ENCODE peak calls at places on chromosomes 1 and 21, in four cellular contexts. F, J, N and E are unnamed samples.

GRCh38 chr1:166062695-166063094 is 104.1 kb downstream of the FAM78B start:
- DNase-seq in F (no peak), N (no peak), J (no peak), E (no peak)

GRCh38 chr21:29475329-29475728 is 176.6 kb downstream of the BACH1 start:
- DNase-seq in N (no peak), F (no peak), J (no peak), E (no peak)

GRCh38 chr1:20485527-20486456 is at the start of gene CAMK2N1:
- DNase-seq in J (peak), N (peak), F (peak), E (no peak)

GRCh38 chr1:24415910-24416665 is 486 bp downstream of the NIPAL3 start:
- DNase-seq in J (peak), N (no peak), F (no peak), E (no peak)

GRCh38 chr1:23044035-23044434 is 24.8 kb downstream of the KDM1A start:
- DNase-seq in J (no peak), N (no peak), F (no peak), E (no peak)

GRCh38 chr1:38152351-38153082 is 105.9 kb upstream of the POU3F1 start:
- DNase-seq in J (no peak), N (no peak), F (peak), E (peak)

GRCh38 chr1:59506952-59507351 is 210.1 kb downstream of the FGGY start:
- DNase-seq in N (no peak), J (no peak), F (peak), E (no peak)

GRCh38 chr1:11730429-11730861 is 5.5 kb upstream of the AGTRAP start:
- DNase-seq in N (no peak), F (no peak), J (no peak), E (no peak)

GRCh38 chr1:239717097-239718051 is 331.0 kb downstream of the CHRM3 start:
- DNase-seq in J (no peak), N (no peak), F (no peak), E (no peak)

GRCh38 chr1:114034561-114035303 is 55.5 kb downstream of the OLFML3 start:
- DNase-seq in F (peak), J (no peak), N (no peak), E (no peak)

GRCh38 chr1:24727490-24728214 is 17.6 kb upstream of the CLIC4 start:
- DNase-seq in N (no peak), F (peak), J (no peak), E (no peak)

GRCh38 chr1:27832762-27833161 is 2.2 kb downstream of the PPP1R8 start:
- DNase-seq in J (no peak), F (peak), N (no peak), E (no peak)

GRCh38 chr1:115088115-115088794 is 1.0 kb downstream of the TSPAN2 start:
- DNase-seq in J (no peak), N (no peak), F (no peak), E (no peak)

GRCh38 chr1:96076589-96076988 is 645.0 kb upstream of the PTBP2 start:
- DNase-seq in F (peak), N (no peak), J (no peak), E (no peak)

GRCh38 chr1:22941257-22941656 is 31.4 kb downstream of the LACTBL1 start:
- DNase-seq in J (no peak), N (no peak), F (no peak), E (no peak)

GRCh38 chr1:47934243-47934805 is 62.9 kb downstream of the TRABD2B start:
- DNase-seq in F (peak), J (peak), N (no peak), E (no peak)

GRCh38 chr1:41882068-41882477 is 36.6 kb downstream of the HIVEP3 start:
- DNase-seq in F (no peak), J (no peak), N (no peak), E (peak)

GRCh38 chr1:94983343-94983742 is 56.4 kb upstream of the CNN3 start:
- DNase-seq in F (peak), J (no peak), N (no peak), E (no peak)

GRCh38 chr1:108877324-108877812 is 583 bp downstream of the GPSM2 start:
- DNase-seq in F (peak), N (no peak), J (peak), E (no peak)

GRCh38 chr1:8560035-8560434 is 242.1 kb downstream of the SLC45A1 start:
- DNase-seq in J (no peak), F (no peak), N (no peak), E (no peak)

GRCh38 chr1:184223216-184223615 is 163.6 kb upstream of the C1orf21 start:
- DNase-seq in N (no peak), J (no peak), F (no peak), E (no peak)

GRCh38 chr1:23913212-23913880 is at the start of gene CNR2:
- DNase-seq in F (no peak), N (no peak), J (no peak), E (no peak)

GRCh38 chr21:43779660-43780059 is 3.6 kb upstream of the CSTB start:
- DNase-seq in F (no peak), N (no peak), J (no peak), E (no peak)

GRCh38 chr1:21240706-21241105 is 49.6 kb downstream of the ECE1 start:
- DNase-seq in J (no peak), F (no peak), N (no peak), E (no peak)

GRCh38 chr1:219883400-219884332 is 44.7 kb downstream of the SLC30A10 start:
- DNase-seq in N (no peak), F (no peak), J (peak), E (no peak)

GRCh38 chr1:88985033-88985432 is 7.4 kb downstream of the KYAT3 start:
- DNase-seq in F (peak), J (no peak), N (no peak), E (no peak)

GRCh38 chr1:17531682-17532487 is 7.6 kb upstream of the ARHGEF10L start:
- DNase-seq in F (peak), J (peak), N (no peak), E (no peak)